ENCODE peak calls at places on chromosomes 12 and 14, in five cellular contexts. Q is thoracic aorta, R is pancreas, N is HFFc6, G is brain microvascular endothelial cell. I is an unnamed sample.

GRCh38 chr12:46460682-46461215 is 88.2 kb upstream of the SLC38A2 start:
- DNase-seq in Q (no peak), R (no peak), N (no peak), G (no peak), I (no peak)

GRCh38 chr12:95742586-95742985 is 48.0 kb downstream of the NTN4 start:
- DNase-seq in Q (no peak), R (peak), N (no peak), G (no peak), I (no peak)

GRCh38 chr12:90078344-90078743 is 369.7 kb upstream of the ATP2B1 start:
- DNase-seq in Q (no peak), R (no peak), N (no peak), G (no peak), I (no peak)

GRCh38 chr12:26853303-26854027 is 20.5 kb upstream of the ITPR2 start:
- DNase-seq in Q (no peak), R (peak), N (peak), G (peak), I (no peak)

GRCh38 chr12:111447571-111448265 is 42.0 kb downstream of the SH2B3 start:
- DNase-seq in Q (no peak), R (no peak), N (no peak), G (no peak), I (no peak)

GRCh38 chr12:29048787-29049186 is 100.3 kb upstream of the FAR2 start:
- DNase-seq in Q (no peak), R (no peak), N (no peak), G (no peak), I (no peak)

GRCh38 chr14:67411820-67412421 is at the start of gene PLEK2:
- DNase-seq in Q (no peak), R (peak), N (no peak), G (no peak), I (no peak)

GRCh38 chr12:121795029-121795977 is 1.8 kb upstream of the RHOF start:
- DNase-seq in Q (no peak), R (peak), N (peak), G (peak), I (no peak)

GRCh38 chr12:51128905-51129304 is 44.0 kb downstream of the TFCP2 start:
- DNase-seq in Q (no peak), R (no peak), N (no peak), G (no peak), I (no peak)

GRCh38 chr14:89589400-89590128 is 172.5 kb upstream of the FOXN3 start:
- DNase-seq in Q (no peak), R (peak), N (no peak), G (no peak), I (no peak)

GRCh38 chr12:34386016-34386415 is 363.7 kb downstream of the ALG10 start:
- DNase-seq in Q (no peak), R (no peak), N (no peak), G (no peak), I (no peak)

GRCh38 chr12:12007001-12007712 is 63.6 kb upstream of the BCL2L14 start:
- DNase-seq in Q (no peak), R (no peak), N (peak), G (peak), I (no peak)

GRCh38 chr14:45990252-45990651 is 661.3 kb downstream of the RPL10L start:
- DNase-seq in Q (no peak), R (no peak), N (no peak), G (no peak), I (no peak)

GRCh38 chr12:12563529-12563928 is 866 bp upstream of the DUSP16 start:
- DNase-seq in Q (no peak), R (no peak), N (peak), G (peak), I (no peak)

GRCh38 chr12:65605019-65605418 is 219.3 kb upstream of the HMGA2 start:
- DNase-seq in Q (no peak), R (no peak), N (peak), G (no peak), I (no peak)

GRCh38 chr12:10189653-10190052 is 10.8 kb downstream of the TMEM52B start:
- DNase-seq in Q (no peak), R (no peak), N (peak), G (no peak), I (no peak)

GRCh38 chr14:68932686-68933085 is 46.4 kb downstream of the ACTN1 start:
- DNase-seq in Q (no peak), R (no peak), N (no peak), G (no peak), I (no peak)

DNA sequence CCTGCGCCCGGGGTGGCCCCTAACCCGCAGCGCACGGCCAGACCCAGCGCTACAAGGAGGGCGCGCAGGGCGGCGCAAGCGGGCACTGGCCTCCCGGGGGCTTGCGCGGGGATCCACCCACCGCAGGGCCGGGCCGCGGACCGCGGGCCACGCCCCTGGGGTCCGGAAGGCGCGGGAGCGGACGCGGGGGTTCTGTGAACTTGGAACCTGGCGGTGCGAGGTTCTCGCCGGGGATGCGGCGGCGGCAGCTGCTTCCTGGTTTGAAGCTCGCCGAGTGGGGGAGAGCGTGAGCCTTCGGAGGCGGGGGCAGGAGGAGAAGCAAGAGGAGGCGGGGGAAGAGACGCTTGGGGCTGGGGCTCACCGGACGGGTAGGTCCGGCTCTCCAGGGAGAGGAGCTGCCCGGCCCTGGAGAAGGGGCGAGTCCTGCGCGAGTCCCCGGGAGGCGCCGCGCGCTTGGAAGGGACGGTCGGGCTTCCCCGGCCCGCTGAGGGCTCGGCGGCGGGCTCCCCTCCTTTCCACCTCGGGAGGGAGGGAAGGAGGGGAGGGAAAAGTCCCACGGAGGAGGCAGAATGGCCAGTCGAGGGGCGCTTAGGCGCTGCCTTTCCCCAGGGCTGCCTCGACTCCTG is at the start of gene PRKCH:
- DNase-seq in Q (no peak), R (peak), N (no peak), G (peak), I (no peak)
- TF ChIP-seq CTCF in Q (no peak), R (no peak), N (no peak), G (peak), I (peak)

DNA sequence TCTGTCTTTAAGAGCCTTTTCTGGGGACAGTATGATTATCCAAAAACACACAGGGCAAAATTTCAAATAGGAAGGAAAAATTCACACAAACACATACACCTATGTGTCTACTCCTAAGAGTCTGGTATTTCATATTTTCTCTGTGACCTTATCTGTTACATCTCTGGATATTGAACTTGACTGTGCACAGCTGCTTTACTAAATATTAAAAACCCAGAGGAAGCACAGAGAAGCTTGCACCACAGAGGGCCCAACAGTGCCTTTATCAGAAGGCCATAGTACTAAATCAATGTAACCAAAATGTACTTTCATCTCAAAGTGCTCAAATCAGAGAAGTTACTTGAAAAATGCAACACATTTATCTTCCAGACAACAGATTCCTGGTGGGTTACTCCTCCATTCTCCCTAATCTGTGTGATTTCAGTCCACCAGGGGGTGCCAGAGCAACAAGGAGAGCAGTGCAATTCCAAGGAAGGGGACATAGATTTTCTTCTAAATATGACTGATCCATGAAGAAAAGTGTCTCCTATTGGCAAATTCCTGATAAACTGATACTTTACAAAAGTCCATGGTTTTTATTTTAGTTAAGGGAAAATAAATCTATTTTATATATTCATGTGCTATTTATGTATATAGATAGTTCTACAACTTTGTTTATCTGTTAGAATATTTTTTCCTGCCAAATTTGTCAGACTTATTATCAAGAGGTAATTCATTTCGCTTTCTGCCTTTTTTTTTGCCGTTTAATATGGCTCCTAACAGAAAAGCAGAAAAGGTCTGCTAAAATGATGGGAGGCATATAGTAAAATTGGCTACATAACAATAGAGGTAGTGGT is 617.6 kb downstream of the LRFN5 start:
- DNase-seq in Q (peak), R (peak), N (peak), G (peak), I (no peak)
- TF ChIP-seq CTCF in Q (peak), R (peak), N (peak), G (peak), I (peak)

GRCh38 chr12:15428632-15429031 is 106.3 kb downstream of the PTPRO start:
- DNase-seq in Q (no peak), R (no peak), N (no peak), G (no peak), I (no peak)
- TF ChIP-seq CTCF in Q (no peak), R (no peak), N (no peak), G (no peak), I (no peak)

GRCh38 chr14:97977711-97978261 is 1180.6 kb downstream of the VRK1 start:
- DNase-seq in Q (peak), R (peak), N (no peak), G (no peak), I (no peak)

GRCh38 chr14:97975960-97976359 is 1178.8 kb downstream of the VRK1 start:
- DNase-seq in Q (no peak), R (no peak), N (no peak), G (no peak), I (no peak)

GRCh38 chr14:97976861-97977260 is 1179.7 kb downstream of the VRK1 start:
- DNase-seq in Q (no peak), R (no peak), N (no peak), G (no peak), I (no peak)

GRCh38 chr14:97978336-97978735 is 1181.2 kb downstream of the VRK1 start:
- DNase-seq in Q (peak), R (peak), N (peak), G (peak), I (no peak)
- TF ChIP-seq CTCF in Q (peak), R (peak), N (peak), G (no peak), I (no peak)

GRCh38 chr14:55864890-55865655 is 253.1 kb upstream of the PELI2 start:
- DNase-seq in Q (no peak), R (no peak), N (no peak), G (no peak), I (no peak)
- TF ChIP-seq CTCF in Q (no peak), R (no peak), N (peak), G (no peak), I (no peak)

DNA sequence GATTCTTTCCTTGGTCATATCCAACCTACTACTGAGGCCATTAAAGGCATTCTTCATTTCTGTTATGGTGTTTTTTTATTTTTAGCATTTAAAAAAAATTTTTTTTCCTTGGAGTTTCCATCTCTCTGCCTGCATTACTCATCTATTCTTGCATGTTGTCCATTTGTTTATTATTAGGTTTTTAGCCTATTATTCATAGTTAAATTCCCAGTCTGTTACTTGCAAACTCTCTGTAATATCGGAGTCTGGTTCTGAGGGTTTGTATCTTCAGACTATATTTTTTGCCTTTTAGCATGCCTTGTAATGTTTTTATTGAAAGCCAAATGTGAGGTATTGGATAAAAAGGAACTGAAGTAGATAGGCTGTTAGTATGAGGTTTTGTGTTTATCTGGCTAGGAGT is 284.3 kb downstream of the FUT8 start:
- DNase-seq in Q (no peak), R (no peak), N (peak), G (no peak), I (peak)
- TF ChIP-seq CTCF in Q (no peak), R (no peak), N (no peak), G (no peak), I (no peak)

I was measured in BJ.